ENCODE peak calls at places on chromosomes 4 and X, in four cellular contexts. One of them, this sample, is unnamed.

GRCh38 chr4:73964862-73965611 is 16.8 kb downstream of the PF4 start:
- DNase-seq in type B pancreatic cell: no peak
- DNase-seq in HFF-Myc: no peak
- DNase-seq in B cell: no peak
- DNase-seq in this sample: no peak

GRCh38 chr4:91035276-91035675 is 908.1 kb downstream of the CCSER1 start:
- DNase-seq in HFF-Myc: no peak
- DNase-seq in type B pancreatic cell: no peak
- DNase-seq in B cell: no peak
- DNase-seq in this sample: no peak

GRCh38 chr4:126916626-126917140 is 716.1 kb upstream of the INTU start:
- DNase-seq in type B pancreatic cell: no peak
- DNase-seq in HFF-Myc: peak; percentile 82
- DNase-seq in B cell: no peak
- DNase-seq in this sample: no peak

GRCh38 chrX:133961046-133961445 is 24.3 kb downstream of the GPC3 start:
- DNase-seq in B cell: no peak
- DNase-seq in HFF-Myc: no peak
- DNase-seq in type B pancreatic cell: no peak
- DNase-seq in this sample: no peak

GRCh38 chr4:1326751-1327525 is 20.1 kb upstream of the UVSSA start:
- DNase-seq in HFF-Myc: no peak
- DNase-seq in type B pancreatic cell: no peak
- DNase-seq in B cell: no peak
- DNase-seq in this sample: no peak

GRCh38 chr4:144782345-144782744 is 136.4 kb downstream of the HHIP start:
- DNase-seq in B cell: no peak
- DNase-seq in HFF-Myc: no peak
- DNase-seq in type B pancreatic cell: no peak
- DNase-seq in this sample: no peak

GRCh38 chr4:79982587-79983327 is 90.3 kb downstream of the ANTXR2 start:
- DNase-seq in HFF-Myc: no peak
- DNase-seq in B cell: no peak
- DNase-seq in type B pancreatic cell: no peak
- DNase-seq in this sample: no peak

GRCh38 chr4:168751263-168752225 is 254.7 kb downstream of the PALLD start:
- DNase-seq in type B pancreatic cell: no peak
- DNase-seq in B cell: no peak
- DNase-seq in HFF-Myc: no peak
- DNase-seq in this sample: no peak

GRCh38 chr4:176927664-176928063 is 134.9 kb upstream of the VEGFC start:
- DNase-seq in HFF-Myc: peak; percentile 57
- DNase-seq in B cell: no peak
- DNase-seq in type B pancreatic cell: no peak
- DNase-seq in this sample: no peak

GRCh38 chrX:18885317-18886004 is 98.5 kb downstream of the PHKA2 start:
- DNase-seq in type B pancreatic cell: no peak
- DNase-seq in HFF-Myc: no peak
- DNase-seq in B cell: no peak
- DNase-seq in this sample: no peak

GRCh38 chrX:50813843-50814661 is at the start of gene SHROOM4:
- DNase-seq in type B pancreatic cell: peak; percentile 75
- DNase-seq in HFF-Myc: no peak
- DNase-seq in B cell: no peak
- DNase-seq in this sample: no peak

GRCh38 chr4:145609494-145610427 is 9.4 kb upstream of the MMAA start:
- DNase-seq in B cell: peak; percentile 63
- DNase-seq in HFF-Myc: peak; percentile 61
- DNase-seq in type B pancreatic cell: no peak
- DNase-seq in this sample: peak; percentile 30

GRCh38 chr4:119011607-119011988 is 122.9 kb downstream of the SYNPO2 start:
- DNase-seq in HFF-Myc: no peak
- DNase-seq in type B pancreatic cell: no peak
- DNase-seq in B cell: no peak
- DNase-seq in this sample: no peak

GRCh38 chrX:143873343-143873742 is 10.5 kb upstream of the UBE2NL start:
- DNase-seq in HFF-Myc: no peak
- DNase-seq in type B pancreatic cell: no peak
- DNase-seq in B cell: no peak
- DNase-seq in this sample: no peak

GRCh38 chr4:147581601-147582350 is 35.4 kb upstream of the TMEM184C start:
- DNase-seq in type B pancreatic cell: no peak
- DNase-seq in B cell: no peak
- DNase-seq in HFF-Myc: no peak
- DNase-seq in this sample: no peak

GRCh38 chrX:69032601-69033000 is 132.7 kb downstream of the PJA1 start:
- DNase-seq in B cell: no peak
- DNase-seq in type B pancreatic cell: peak; percentile 43
- DNase-seq in HFF-Myc: no peak
- DNase-seq in this sample: no peak
- TF ChIP-seq CTCF in B cell: no peak
- TF ChIP-seq CTCF in type B pancreatic cell: no peak
- TF ChIP-seq CTCF in HFF-Myc: no peak
- TF ChIP-seq CTCF in this sample: no peak

GRCh38 chr4:87985887-87986200 is 10.3 kb downstream of the SPP1 start:
- DNase-seq in HFF-Myc: no peak
- DNase-seq in type B pancreatic cell: no peak
- DNase-seq in B cell: no peak
- DNase-seq in this sample: no peak
- TF ChIP-seq CTCF in HFF-Myc: no peak
- TF ChIP-seq CTCF in type B pancreatic cell: peak; percentile 5
- TF ChIP-seq CTCF in B cell: no peak
- TF ChIP-seq CTCF in this sample: no peak

GRCh38 chr4:26821677-26822503 is 38.8 kb upstream of the STIM2 start:
- DNase-seq in type B pancreatic cell: no peak
- DNase-seq in HFF-Myc: no peak
- DNase-seq in B cell: no peak
- DNase-seq in this sample: no peak
- TF ChIP-seq CTCF in type B pancreatic cell: no peak
- TF ChIP-seq CTCF in HFF-Myc: no peak
- TF ChIP-seq CTCF in B cell: no peak
- TF ChIP-seq CTCF in this sample: no peak

DNA sequence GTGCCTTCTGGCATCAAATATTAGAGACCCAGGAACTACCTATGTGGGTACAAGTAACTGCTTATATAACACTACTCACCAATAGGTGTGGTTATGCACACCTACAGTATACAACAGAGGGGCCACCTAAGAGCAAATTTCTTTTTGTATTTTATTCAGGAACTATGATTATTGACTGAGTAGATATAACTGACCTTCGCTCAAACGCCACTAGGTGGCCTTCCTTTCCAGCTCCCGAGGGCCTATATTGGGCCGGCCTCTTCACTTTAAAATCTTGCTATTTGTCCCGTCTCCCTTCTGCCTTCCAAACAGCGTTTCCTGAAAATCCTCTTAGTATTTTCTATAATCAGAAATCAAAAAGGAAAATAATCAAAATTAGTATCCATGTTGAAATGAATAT is 19.9 kb upstream of the PABPC5 start:
- DNase-seq in type B pancreatic cell: no peak
- DNase-seq in B cell: no peak
- DNase-seq in HFF-Myc: no peak
- DNase-seq in this sample: no peak
- TF ChIP-seq CTCF in type B pancreatic cell: peak; percentile 79
- TF ChIP-seq CTCF in B cell: no peak
- TF ChIP-seq CTCF in HFF-Myc: no peak
- TF ChIP-seq CTCF in this sample: no peak

GRCh38 chr4:53021709-53022108 is 159.6 kb downstream of the RASL11B start:
- DNase-seq in HFF-Myc: no peak
- DNase-seq in type B pancreatic cell: no peak
- DNase-seq in B cell: no peak
- DNase-seq in this sample: no peak
- TF ChIP-seq CTCF in HFF-Myc: no peak
- TF ChIP-seq CTCF in type B pancreatic cell: no peak
- TF ChIP-seq CTCF in B cell: no peak
- TF ChIP-seq CTCF in this sample: no peak

GRCh38 chrX:118508690-118509089 is 13.1 kb downstream of the DOCK11 start:
- DNase-seq in type B pancreatic cell: no peak
- DNase-seq in HFF-Myc: no peak
- DNase-seq in B cell: no peak
- DNase-seq in this sample: no peak
- TF ChIP-seq CTCF in type B pancreatic cell: no peak
- TF ChIP-seq CTCF in HFF-Myc: no peak
- TF ChIP-seq CTCF in B cell: no peak
- TF ChIP-seq CTCF in this sample: no peak

DNA sequence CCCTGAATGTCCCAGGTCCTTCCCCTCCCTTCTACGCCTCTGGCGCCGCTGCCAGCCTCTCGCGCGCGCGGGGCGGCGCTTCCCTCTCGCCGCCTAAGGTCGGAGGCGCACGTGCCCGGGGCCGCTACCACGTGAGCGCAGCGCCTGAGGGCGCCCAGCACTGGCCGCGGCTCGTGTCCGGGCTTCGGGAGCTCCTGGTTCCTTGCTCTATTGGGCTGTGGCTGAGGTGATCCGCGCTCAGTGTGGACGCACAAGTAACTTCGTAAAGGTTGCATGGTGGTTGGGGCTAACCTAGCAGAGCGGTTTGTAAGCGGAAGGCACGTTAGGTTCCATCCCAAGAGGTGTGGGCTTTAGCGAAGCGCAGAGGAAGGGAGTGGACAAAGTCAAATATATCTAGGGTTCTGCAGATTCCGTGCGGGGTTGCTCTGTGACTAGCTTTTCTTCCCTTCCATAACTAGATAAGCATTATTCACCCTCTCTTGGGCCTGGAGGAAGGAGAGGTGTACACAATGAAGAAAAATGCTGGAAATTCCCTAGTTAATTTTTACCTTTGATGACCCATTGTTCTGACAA is 1.8 kb downstream of the TLL1 start:
- DNase-seq in type B pancreatic cell: no peak
- DNase-seq in HFF-Myc: no peak
- DNase-seq in B cell: no peak
- DNase-seq in this sample: no peak
- TF ChIP-seq CTCF in type B pancreatic cell: no peak
- TF ChIP-seq CTCF in HFF-Myc: no peak
- TF ChIP-seq CTCF in B cell: no peak
- TF ChIP-seq CTCF in this sample: no peak

GRCh38 chr4:163565228-163566040 is 70.9 kb downstream of the TMA16 start:
- DNase-seq in type B pancreatic cell: no peak
- DNase-seq in HFF-Myc: no peak
- DNase-seq in B cell: no peak
- DNase-seq in this sample: no peak

GRCh38 chr4:163566257-163566656 is 71.8 kb downstream of the TMA16 start:
- DNase-seq in type B pancreatic cell: no peak
- DNase-seq in HFF-Myc: no peak
- DNase-seq in B cell: peak; percentile 38
- DNase-seq in this sample: no peak

GRCh38 chr4:163564221-163564720 is 69.8 kb downstream of the TMA16 start:
- DNase-seq in B cell: no peak
- DNase-seq in type B pancreatic cell: no peak
- DNase-seq in HFF-Myc: no peak
- DNase-seq in this sample: no peak

DNA sequence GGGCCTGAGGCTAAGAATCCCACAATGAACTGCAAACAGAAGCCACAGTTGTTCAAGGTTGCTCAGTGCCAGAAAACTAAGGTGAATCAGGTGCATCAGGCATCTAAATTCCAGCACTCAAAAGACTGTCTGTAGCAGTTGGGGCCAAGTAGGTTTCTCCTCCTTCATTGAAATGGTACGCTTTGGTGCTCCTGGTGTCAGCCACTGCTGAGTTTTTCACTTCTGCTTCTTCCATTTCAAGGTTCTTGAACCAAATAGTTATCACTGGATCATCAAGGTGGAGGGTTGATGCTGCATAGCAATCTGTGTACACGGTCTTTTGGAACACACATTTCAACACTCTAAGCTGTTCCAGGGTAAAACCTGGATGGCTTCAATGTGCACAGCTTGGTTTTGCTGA is 74.3 kb downstream of the TMA16 start:
- DNase-seq in HFF-Myc: no peak
- DNase-seq in B cell: peak; percentile 47
- DNase-seq in type B pancreatic cell: no peak
- DNase-seq in this sample: no peak
- TF ChIP-seq CTCF in HFF-Myc: no peak
- TF ChIP-seq CTCF in B cell: no peak
- TF ChIP-seq CTCF in type B pancreatic cell: no peak
- TF ChIP-seq CTCF in this sample: no peak

GRCh38 chr4:153002110-153002509 is 66.0 kb downstream of the FHDC1 start:
- DNase-seq in B cell: peak; percentile 27
- DNase-seq in type B pancreatic cell: no peak
- DNase-seq in HFF-Myc: no peak
- DNase-seq in this sample: no peak
- TF ChIP-seq CTCF in B cell: no peak
- TF ChIP-seq CTCF in type B pancreatic cell: no peak
- TF ChIP-seq CTCF in HFF-Myc: no peak
- TF ChIP-seq CTCF in this sample: no peak